ENCODE peak calls at places on chromosomes 4 and X, in six cellular contexts. J, I, K, V, S and E are unnamed samples.

GRCh38 chr4:38023347-38024202 is 63.4 kb downstream of the PTTG2 start:
- DNase-seq in J (no peak), I (no peak), K (no peak), V (no peak), S (no peak), E (no peak)

GRCh38 chrX:1720826-1721225 is 106.0 kb downstream of the ASMT start:
- DNase-seq in J (no peak), I (no peak), K (no peak), V (no peak), S (no peak), E (no peak)

GRCh38 chr4:185127021-185127925 is 15.8 kb upstream of the SLC25A4 start:
- DNase-seq in J (no peak), I (no peak), K (peak), V (peak), S (peak), E (no peak)

GRCh38 chr4:3829954-3830773 is 64.0 kb downstream of the ADRA2C start:
- DNase-seq in J (no peak), I (no peak), K (peak), V (no peak), S (no peak), E (peak)

GRCh38 chr4:92791876-92792490 is 488.2 kb downstream of the GRID2 start:
- DNase-seq in J (no peak), I (no peak), K (no peak), V (no peak), S (peak), E (no peak)

GRCh38 chrX:78665286-78665685 is 6.2 kb upstream of the RTL3 start:
- DNase-seq in J (no peak), I (no peak), K (no peak), V (no peak), S (no peak), E (no peak)

GRCh38 chr4:57163530-57164459 is 53.6 kb upstream of the IGFBP7 start:
- DNase-seq in J (peak), I (peak), K (peak), V (peak), S (peak), E (peak)

GRCh38 chr4:20370284-20370683 is 118.6 kb downstream of the SLIT2 start:
- DNase-seq in J (no peak), I (peak), K (no peak), V (no peak), S (peak), E (no peak)

GRCh38 chr4:184848510-184848909 is 22.7 kb upstream of the ACSL1 start:
- DNase-seq in J (no peak), I (no peak), K (no peak), V (no peak), S (no peak), E (no peak)

GRCh38 chrX:446243-446642 is 59.5 kb upstream of the PPP2R3B start:
- DNase-seq in J (no peak), I (no peak), K (peak), V (peak), S (no peak), E (peak)

GRCh38 chr4:183576701-183577100 is 71.8 kb downstream of the ING2 start:
- DNase-seq in J (no peak), I (peak), K (no peak), V (no peak), S (no peak), E (no peak)

GRCh38 chrX:23756165-23756564 is 13.1 kb upstream of the ACOT9 start:
- DNase-seq in J (peak), I (peak), K (peak), V (peak), S (peak), E (peak)

GRCh38 chrX:49183701-49184281 is 2.4 kb downstream of the PRICKLE3 start:
- DNase-seq in J (no peak), I (no peak), K (no peak), V (no peak), S (no peak), E (no peak)

GRCh38 chrX:13692771-13693231 is 3.9 kb downstream of the RAB9A start:
- DNase-seq in J (no peak), I (no peak), K (no peak), V (no peak), S (no peak), E (no peak)

GRCh38 chr4:182897601-182898478 is 19.3 kb downstream of the DCTD start:
- DNase-seq in J (no peak), I (no peak), K (no peak), V (peak), S (no peak), E (no peak)

GRCh38 chrX:154968353-154968752 is 54.2 kb downstream of the F8 start:
- DNase-seq in J (no peak), I (no peak), K (no peak), V (no peak), S (no peak), E (no peak)

GRCh38 chr4:128590773-128591172 is 218.7 kb upstream of the JADE1 start:
- DNase-seq in J (no peak), I (peak), K (no peak), V (peak), S (no peak), E (no peak)

GRCh38 chrX:76420237-76420636 is 7.3 kb upstream of the MAGEE1 start:
- DNase-seq in J (no peak), I (no peak), K (no peak), V (no peak), S (no peak), E (no peak)

GRCh38 chrX:15579778-15580747 is 20.7 kb downstream of the ACE2 start:
- DNase-seq in J (peak), I (peak), K (no peak), V (no peak), S (peak), E (no peak)

GRCh38 chr4:54063224-54063623 is 1.2 kb downstream of the CHIC2 start:
- DNase-seq in J (no peak), I (peak), K (no peak), V (no peak), S (peak), E (no peak)

GRCh38 chr4:90444904-90445303 is 317.7 kb downstream of the CCSER1 start:
- DNase-seq in J (no peak), I (no peak), K (no peak), V (no peak), S (no peak), E (no peak)

GRCh38 chrX:70398899-70399298 is 24.2 kb upstream of the GDPD2 start:
- DNase-seq in J (no peak), I (peak), K (no peak), V (no peak), S (peak), E (no peak)

GRCh38 chrX:39633293-39633692 is 464.5 kb downstream of the BCOR start:
- DNase-seq in J (no peak), I (no peak), K (no peak), V (no peak), S (peak), E (no peak)

GRCh38 chr4:58061967-58062366 is 951.8 kb upstream of the IGFBP7 start:
- DNase-seq in J (peak), I (no peak), K (peak), V (no peak), S (no peak), E (no peak)

GRCh38 chr4:146957252-146957651 is 11.6 kb upstream of the TTC29 start:
- DNase-seq in J (no peak), I (peak), K (no peak), V (no peak), S (peak), E (no peak)

GRCh38 chrX:115952417-115953092 is 218.0 kb upstream of the AGTR2 start:
- DNase-seq in J (no peak), I (no peak), K (peak), V (no peak), S (no peak), E (no peak)

GRCh38 chrX:37685452-37686347 is at the start of gene XK:
- DNase-seq in J (peak), I (no peak), K (peak), V (peak), S (peak), E (peak)

GRCh38 chr4:183201331-183201730 is 102.3 kb downstream of the WWC2 start:
- DNase-seq in J (peak), I (peak), K (no peak), V (no peak), S (peak), E (no peak)

GRCh38 chrX:915427-916234 is 285.0 kb downstream of the SHOX start:
- DNase-seq in J (no peak), I (no peak), K (no peak), V (peak), S (no peak), E (no peak)

GRCh38 chrX:105653891-105654290 is 168.4 kb upstream of the NRK start:
- DNase-seq in J (no peak), I (no peak), K (no peak), V (no peak), S (peak), E (no peak)

GRCh38 chrX:87167841-87168240 is 349.8 kb upstream of the KLHL4 start:
- DNase-seq in J (no peak), I (no peak), K (peak), V (no peak), S (no peak), E (no peak)
- H3K14ac ChIP-seq in J (no peak), I (no peak), K (no peak), V (no peak), S (no peak), E (no peak)

DNA sequence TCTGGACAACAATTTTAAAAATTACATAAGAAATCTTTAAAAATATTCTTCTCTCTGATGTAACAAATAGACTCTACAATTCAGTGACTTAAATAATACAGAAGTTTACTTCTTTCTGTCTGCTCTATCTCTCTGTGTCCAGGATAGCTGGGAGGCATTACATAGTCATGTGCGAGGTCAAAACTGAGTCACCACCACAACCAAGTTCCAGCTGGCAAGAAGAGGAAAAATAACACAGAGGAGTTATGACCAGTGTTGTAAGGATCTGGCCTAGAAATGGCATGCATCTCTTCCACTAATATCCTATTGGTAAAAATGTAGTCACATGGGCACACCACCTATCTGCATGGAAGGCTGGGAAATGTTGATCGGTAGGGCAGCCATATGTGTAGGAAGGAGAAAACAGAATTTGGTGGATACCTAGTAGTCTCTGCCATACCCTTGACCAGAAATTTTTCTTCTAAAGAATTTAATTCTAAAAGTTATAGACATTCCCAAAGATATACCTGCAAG is 39.4 kb upstream of the WDFY3 start:
- DNase-seq in J (peak), I (peak), K (no peak), V (no peak), S (peak), E (no peak)
- H3K14ac ChIP-seq in J (no peak), I (no peak), K (no peak), V (no peak), S (no peak), E (no peak)

GRCh38 chr4:28310926-28311325 is 1450.3 kb downstream of the STIM2 start:
- DNase-seq in J (no peak), I (no peak), K (no peak), V (no peak), S (no peak), E (no peak)
- H3K14ac ChIP-seq in J (no peak), I (no peak), K (no peak), V (no peak), S (no peak), E (no peak)

GRCh38 chr4:142818009-142818408 is 28.1 kb downstream of the INPP4B start:
- DNase-seq in J (no peak), I (peak), K (no peak), V (no peak), S (no peak), E (no peak)
- H3K14ac ChIP-seq in J (no peak), I (peak), K (no peak), V (no peak), S (no peak), E (no peak)

DNA sequence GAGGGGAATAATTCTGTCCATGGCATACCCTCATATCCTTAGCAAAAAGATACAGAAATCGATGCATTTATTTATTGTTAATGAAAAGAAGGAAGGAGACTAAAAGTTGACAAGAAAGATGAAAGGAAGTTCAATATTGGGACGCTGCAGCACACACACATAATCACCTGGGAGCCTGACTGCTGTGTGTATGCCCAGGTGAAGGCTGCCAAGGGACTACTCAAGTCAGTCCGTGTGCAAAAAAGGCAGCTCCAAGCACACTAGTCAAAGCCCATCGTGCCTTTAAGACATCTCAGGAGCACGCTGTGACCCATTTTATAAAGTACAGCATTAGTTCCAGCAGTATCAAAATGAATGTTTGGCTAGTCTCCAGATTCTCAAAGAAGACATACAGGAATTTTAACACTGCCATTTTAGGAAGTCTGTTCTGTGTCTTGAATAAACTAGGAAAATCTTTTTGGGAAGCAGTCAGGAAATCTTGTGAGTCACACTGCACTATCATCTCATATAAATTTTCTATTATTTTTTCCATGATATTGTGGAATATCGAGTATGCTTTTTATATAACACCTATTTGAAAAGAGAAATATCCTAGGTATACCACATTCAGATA is 363.9 kb downstream of the GASK1B start:
- DNase-seq in J (no peak), I (no peak), K (no peak), V (no peak), S (no peak), E (no peak)
- H3K14ac ChIP-seq in J (no peak), I (no peak), K (no peak), V (no peak), S (no peak), E (peak)

GRCh38 chr4:155944516-155944915 is 9.2 kb downstream of the CTSO start:
- DNase-seq in J (no peak), I (peak), K (no peak), V (no peak), S (peak), E (no peak)
- H3K14ac ChIP-seq in J (no peak), I (no peak), K (no peak), V (no peak), S (no peak), E (no peak)

DNA sequence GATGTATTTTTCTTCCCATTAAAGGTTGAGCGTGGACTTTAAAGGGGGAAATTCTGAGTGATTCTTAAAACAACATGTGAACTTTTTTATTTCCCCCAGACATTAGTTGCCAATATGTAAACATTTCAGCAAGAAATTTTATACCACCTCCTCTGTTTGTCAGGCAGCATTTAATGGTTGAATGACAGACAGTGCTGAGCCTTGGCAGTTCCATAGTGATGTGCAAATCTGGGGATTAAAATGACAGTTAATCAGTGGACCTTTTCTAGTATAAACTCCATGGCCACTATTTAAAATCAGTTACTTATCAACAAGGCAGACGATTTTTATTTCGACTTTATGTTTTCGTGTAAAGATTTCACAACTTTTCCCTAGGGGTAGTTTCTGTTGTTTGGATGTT is 83.5 kb downstream of the FAT4 start:
- DNase-seq in J (no peak), I (no peak), K (no peak), V (no peak), S (no peak), E (no peak)
- H3K14ac ChIP-seq in J (no peak), I (no peak), K (no peak), V (no peak), S (no peak), E (no peak)

GRCh38 chrX:107823456-107823855 is 2.2 kb upstream of the MID2 start:
- DNase-seq in J (no peak), I (peak), K (no peak), V (no peak), S (peak), E (no peak)

GRCh38 chrX:107825698-107826285 is at the start of gene MID2:
- DNase-seq in J (peak), I (no peak), K (peak), V (peak), S (peak), E (peak)

GRCh38 chrX:107827137-107827831 is 1.6 kb downstream of the MID2 start:
- DNase-seq in J (no peak), I (no peak), K (no peak), V (no peak), S (peak), E (no peak)

GRCh38 chrX:107827852-107828251 is 2.2 kb downstream of the MID2 start:
- DNase-seq in J (no peak), I (no peak), K (no peak), V (no peak), S (peak), E (no peak)

GRCh38 chrX:107826286-107827136 is 845 bp downstream of the MID2 start:
- DNase-seq in J (no peak), I (peak), K (peak), V (no peak), S (peak), E (peak)
- H3K14ac ChIP-seq in J (no peak), I (no peak), K (no peak), V (no peak), S (no peak), E (no peak)

GRCh38 chr4:132317923-132318322 is 831.2 kb upstream of the PCDH10 start:
- DNase-seq in J (no peak), I (no peak), K (no peak), V (no peak), S (no peak), E (no peak)
- H3K14ac ChIP-seq in J (no peak), I (no peak), K (no peak), V (no peak), S (no peak), E (no peak)